ENCODE peak calls at places on chromosomes 1 and 21, in four cellular contexts. E, I, O and X are unnamed samples.
A peak's percentile ranks its signal among the peaks of the same experiment; 100 is the strongest.

GRCh38 chr1:60160141-60160540 is 86.6 kb upstream of the C1orf87 start:
- DNase-seq in I (no peak), O (no peak), E (no peak), X (no peak)

GRCh38 chr1:221788466-221788865 is 46.6 kb upstream of the DUSP10 start:
- DNase-seq in O (no peak), I (no peak), E (no peak), X (no peak)

GRCh38 chr1:36772837-36773495 is 261.3 kb downstream of the GRIK3 start:
- DNase-seq in I (no peak), O (no peak), E (no peak), X (peak; percentile 81)

GRCh38 chr1:211680752-211681327 is 5.4 kb upstream of the NEK2 start:
- DNase-seq in I (peak; percentile 46), E (peak; percentile 91), O (no peak), X (peak; percentile 89)

GRCh38 chr1:91427741-91428140 is 23.1 kb upstream of the HFM1 start:
- DNase-seq in I (peak; percentile 16), E (no peak), O (no peak), X (no peak)

GRCh38 chr1:62144238-62144831 is 50.3 kb upstream of the L1TD1 start:
- DNase-seq in O (no peak), E (peak; percentile 46), I (peak; percentile 63), X (peak; percentile 59)

GRCh38 chr1:4697801-4698200 is 43.4 kb downstream of the AJAP1 start:
- DNase-seq in I (no peak), E (no peak), O (no peak), X (no peak)

GRCh38 chr1:89451011-89451410 is 73.6 kb upstream of the LRRC8B start:
- DNase-seq in I (no peak), O (no peak), E (no peak), X (no peak)

GRCh38 chr1:206863266-206863665 is 2.2 kb upstream of the IL20 start:
- DNase-seq in I (no peak), E (no peak), O (no peak), X (no peak)

GRCh38 chr1:33004628-33005027 is 32.1 kb downstream of the AK2 start:
- DNase-seq in O (no peak), E (no peak), I (no peak), X (no peak)

GRCh38 chr1:77370161-77370560 is 88.3 kb downstream of the AK5 start:
- DNase-seq in O (no peak), E (no peak), I (no peak), X (no peak)

GRCh38 chr21:25569084-25569483 is 38.2 kb downstream of the MRPL39 start:
- DNase-seq in O (no peak), I (no peak), E (no peak), X (no peak)

GRCh38 chr1:85343612-85344255 is 67.3 kb upstream of the BCL10 start:
- DNase-seq in I (no peak), O (no peak), E (peak; percentile 81), X (no peak)

GRCh38 chr1:234079896-234080295 is 175.4 kb downstream of the SLC35F3 start:
- DNase-seq in O (no peak), E (no peak), I (peak; percentile 23), X (no peak)

GRCh38 chr1:161994153-161994814 is 29.4 kb downstream of the OLFML2B start:
- DNase-seq in I (no peak), O (no peak), E (no peak), X (no peak)

GRCh38 chr1:70169018-70169839 is 36.1 kb downstream of the LRRC40 start:
- DNase-seq in E (no peak), I (no peak), O (no peak), X (no peak)

GRCh38 chr1:234219711-234220110 is 153.5 kb upstream of the COA6 start:
- DNase-seq in I (no peak), O (no peak), E (no peak), X (no peak)

GRCh38 chr1:61639218-61639617 is 85.7 kb downstream of the TM2D1 start:
- DNase-seq in I (no peak), E (no peak), O (no peak), X (no peak)

GRCh38 chr21:20971296-20971921 is 26.8 kb upstream of the NCAM2 start:
- DNase-seq in I (peak; percentile 59), E (peak; percentile 21), O (no peak), X (peak; percentile 37)

GRCh38 chr1:26739251-26739914 is 43.6 kb downstream of the ARID1A start:
- DNase-seq in I (no peak), O (no peak), E (no peak), X (no peak)

GRCh38 chr1:173295995-173296394 is 88.9 kb upstream of the TNFSF4 start:
- DNase-seq in I (no peak), E (no peak), O (no peak), X (no peak)

GRCh38 chr1:29744684-29745490 is 508.6 kb downstream of the PTPRU start:
- DNase-seq in E (no peak), O (no peak), I (no peak), X (peak; percentile 60)

GRCh38 chr1:181251001-181251712 is 162.7 kb downstream of the IER5 start:
- DNase-seq in I (no peak), E (peak; percentile 90), O (no peak), X (no peak)

GRCh38 chr1:89995595-89996397 is 886 bp downstream of the ZNF326 start:
- DNase-seq in E (peak; percentile 4), I (no peak), O (no peak), X (no peak)

GRCh38 chr1:36166938-36167910 is 11.3 kb downstream of the MAP7D1 start:
- DNase-seq in O (no peak), E (no peak), I (no peak), X (no peak)

GRCh38 chr1:15178571-15179484 is 25.3 kb downstream of the TMEM51 start:
- DNase-seq in O (no peak), E (peak; percentile 89), I (no peak), X (no peak)

GRCh38 chr1:46575778-46576177 is 24.3 kb upstream of the KNCN start:
- DNase-seq in I (no peak), O (no peak), E (no peak), X (no peak)

GRCh38 chr1:24486296-24487065 is 16.2 kb upstream of the RCAN3 start:
- DNase-seq in I (no peak), O (no peak), E (no peak), X (no peak)

GRCh38 chr21:32300117-32300681 is 1.5 kb downstream of the MRAP start:
- DNase-seq in O (no peak), I (no peak), E (no peak), X (no peak)

GRCh38 chr1:96771847-96772246 is 50.3 kb downstream of the PTBP2 start:
- DNase-seq in O (no peak), I (no peak), E (no peak), X (no peak)

GRCh38 chr1:177620636-177621190 is 349.1 kb downstream of the SEC16B start:
- DNase-seq in E (no peak), I (no peak), O (no peak), X (no peak)